ENCODE peak calls at places on chromosomes 3 and 15, in four cellular contexts. A, Q, E and F are unnamed samples.

GRCh38 chr15:100170280-100170654 is 171.5 kb downstream of the ADAMTS17 start:
- DNase-seq in A (no peak), Q (no peak), E (no peak), F (no peak)

GRCh38 chr3:185586644-185586964 is 509 bp downstream of the SENP2 start:
- DNase-seq in A (no peak), Q (no peak), E (peak), F (no peak)

GRCh38 chr15:48941913-48942312 is 21.8 kb downstream of the SHC4 start:
- DNase-seq in A (no peak), Q (no peak), E (no peak), F (no peak)

GRCh38 chr3:193805448-193805847 is 212.4 kb downstream of the OPA1 start:
- DNase-seq in A (peak), Q (peak), E (peak), F (no peak)

GRCh38 chr3:43071313-43071893 is 34.5 kb downstream of the POMGNT2 start:
- DNase-seq in A (no peak), Q (no peak), E (no peak), F (peak)

GRCh38 chr15:31128919-31129768 is 27.6 kb upstream of the TRPM1 start:
- DNase-seq in A (peak), Q (peak), E (peak), F (peak)

GRCh38 chr15:66789029-66790025 is 87.3 kb downstream of the SMAD6 start:
- DNase-seq in A (peak), Q (no peak), E (no peak), F (no peak)

GRCh38 chr15:63502843-63503738 is 1.3 kb upstream of the USP3 start:
- DNase-seq in A (peak), Q (peak), E (no peak), F (peak)

GRCh38 chr3:185693985-185694675 is 108.0 kb downstream of the SENP2 start:
- DNase-seq in A (peak), Q (no peak), E (no peak), F (no peak)

GRCh38 chr3:167091186-167091585 is 288.9 kb downstream of the ZBBX start:
- DNase-seq in A (peak), Q (no peak), E (no peak), F (no peak)

GRCh38 chr3:126102530-126102951 is 18.6 kb upstream of the SLC41A3 start:
- DNase-seq in A (peak), Q (peak), E (no peak), F (no peak)

GRCh38 chr3:36792342-36792741 is 28.0 kb upstream of the DCLK3 start:
- DNase-seq in A (peak), Q (no peak), E (peak), F (no peak)

GRCh38 chr3:125186261-125186770 is 26.2 kb downstream of the SLC12A8 start:
- DNase-seq in A (peak), Q (no peak), E (no peak), F (no peak)

GRCh38 chr15:64845826-64846225 is 4.1 kb downstream of the PLEKHO2 start:
- DNase-seq in A (no peak), Q (no peak), E (no peak), F (no peak)

GRCh38 chr15:76196949-76197315 is 114.3 kb downstream of the ETFA start:
- DNase-seq in A (no peak), Q (peak), E (no peak), F (no peak)

GRCh38 chr15:91289324-91289723 is 189.3 kb downstream of the SV2B start:
- DNase-seq in A (no peak), Q (no peak), E (no peak), F (no peak)

GRCh38 chr3:71930056-71930991 is 145.4 kb upstream of the PROK2 start:
- DNase-seq in A (peak), Q (no peak), E (no peak), F (no peak)

GRCh38 chr15:50764331-50765201 is 940 bp downstream of the SPPL2A start:
- DNase-seq in A (peak), Q (no peak), E (no peak), F (no peak)

GRCh38 chr15:90071220-90071807 is 31.0 kb downstream of the IDH2 start:
- DNase-seq in A (peak), Q (peak), E (peak), F (peak)